ENCODE peak calls at places on chromosomes 3 and 15, in eight cellular contexts. N, U, F, R, X, H, Y and Q are unnamed samples.
A peak's percentile ranks its signal among the peaks of the same experiment; 100 is the strongest.

GRCh38 chr3:159200176-159200575 is 398.3 kb downstream of the MFSD1 start:
- DNase-seq in N (no peak), U (no peak), F (no peak), R (no peak), X (no peak), H (no peak), Y (no peak), Q (peak; percentile 41)

GRCh38 chr3:112486811-112487505 is 12.3 kb downstream of the BTLA start:
- DNase-seq in N (no peak), U (no peak), F (no peak), R (peak; percentile 8), X (no peak), H (no peak), Y (no peak), Q (no peak)

GRCh38 chr3:66671348-66671747 is 170.5 kb upstream of the LRIG1 start:
- DNase-seq in N (no peak), U (no peak), F (no peak), R (no peak), X (no peak), H (no peak), Y (no peak), Q (no peak)

GRCh38 chr3:191952609-191953008 is 491.6 kb downstream of the PYDC2 start:
- DNase-seq in N (no peak), U (no peak), F (no peak), R (peak; percentile 52), X (no peak), H (no peak), Y (no peak), Q (no peak)

GRCh38 chr15:62742409-62743171 is 300.0 kb upstream of the TPM1 start:
- DNase-seq in N (peak; percentile 83), U (peak; percentile 90), F (no peak), R (no peak), X (peak; percentile 76), H (peak; percentile 40), Y (peak; percentile 84), Q (no peak)

GRCh38 chr3:122628567-122628966 is 51.1 kb downstream of the PARP15 start:
- DNase-seq in N (no peak), U (no peak), F (no peak), R (no peak), X (no peak), H (no peak), Y (no peak), Q (no peak)

GRCh38 chr3:129263161-129263910 is 13.9 kb downstream of the COPG1 start:
- DNase-seq in N (no peak), U (no peak), F (no peak), R (no peak), X (no peak), H (no peak), Y (no peak), Q (no peak)

GRCh38 chr3:152556731-152557254 is 278.1 kb upstream of the P2RY1 start:
- DNase-seq in N (no peak), U (peak; percentile 36), F (no peak), R (no peak), X (no peak), H (peak; percentile 45), Y (peak; percentile 24), Q (peak; percentile 13)

GRCh38 chr15:93141373-93141790 is 52.4 kb upstream of the RGMA start:
- DNase-seq in N (no peak), U (no peak), F (no peak), R (no peak), X (no peak), H (no peak), Y (no peak), Q (no peak)

GRCh38 chr3:37813403-37813802 is 48.3 kb upstream of the CTDSPL start:
- DNase-seq in N (no peak), U (no peak), F (no peak), R (no peak), X (no peak), H (no peak), Y (no peak), Q (no peak)

GRCh38 chr3:42013652-42014442 is 51.9 kb upstream of the ULK4 start:
- DNase-seq in N (no peak), U (no peak), F (peak; percentile 72), R (peak; percentile 91), X (peak; percentile 35), H (peak; percentile 44), Y (no peak), Q (no peak)

GRCh38 chr15:78301326-78301725 is 1.9 kb upstream of the SKIC8 start:
- DNase-seq in N (no peak), U (no peak), F (no peak), R (no peak), X (no peak), H (no peak), Y (no peak), Q (no peak)

GRCh38 chr3:193614430-193614829 is 21.4 kb downstream of the OPA1 start:
- DNase-seq in N (no peak), U (no peak), F (no peak), R (no peak), X (no peak), H (no peak), Y (no peak), Q (no peak)

GRCh38 chr15:74791667-74792066 is 9.8 kb downstream of the CSK start:
- DNase-seq in N (no peak), U (no peak), F (no peak), R (no peak), X (no peak), H (no peak), Y (no peak), Q (no peak)

GRCh38 chr3:198079771-198080520 is 119.9 kb downstream of the LMLN start:
- DNase-seq in N (no peak), U (peak; percentile 5), F (no peak), R (no peak), X (peak; percentile 15), H (no peak), Y (peak; percentile 18), Q (no peak)

GRCh38 chr3:42780892-42781700 is 8.0 kb upstream of the CCDC13 start:
- DNase-seq in N (peak; percentile 57), U (peak; percentile 80), F (no peak), R (no peak), X (no peak), H (no peak), Y (peak; percentile 64), Q (peak; percentile 50)

GRCh38 chr3:56125358-56126005 is 342.8 kb downstream of the ERC2 start:
- DNase-seq in N (peak; percentile 17), U (peak; percentile 80), F (no peak), R (no peak), X (peak; percentile 15), H (peak; percentile 5), Y (peak; percentile 26), Q (peak; percentile 31)

DNA sequence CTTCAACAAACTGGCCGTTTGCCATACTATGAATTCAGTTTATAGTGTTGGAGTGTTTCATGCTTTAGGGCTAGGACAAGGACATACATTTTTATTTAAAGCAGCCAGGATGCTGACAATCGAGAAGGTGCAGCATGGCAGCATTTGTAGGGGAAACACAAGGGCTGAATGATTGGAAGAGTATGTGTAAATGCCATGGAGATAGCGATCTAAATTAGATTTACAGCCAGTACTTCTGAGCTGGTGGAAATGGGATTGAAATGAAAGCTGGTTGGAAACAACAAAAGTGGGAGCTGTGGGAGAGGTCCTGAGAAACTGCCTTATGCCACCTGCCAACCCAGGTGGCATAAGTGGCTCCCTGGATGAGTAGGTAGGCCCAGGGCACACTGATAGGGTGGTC is 209.9 kb upstream of the MRPL3 start:
- DNase-seq in N (no peak), U (no peak), F (no peak), R (no peak), X (no peak), H (no peak), Y (no peak), Q (no peak)
- TF ChIP-seq POLR2A in N (no peak), U (no peak), F (no peak), R (no peak), X (no peak), H (no peak), Y (no peak), Q (no peak)

GRCh38 chr3:119600732-119601131 is 3.0 kb downstream of the PLA1A start:
- DNase-seq in N (no peak), U (no peak), F (no peak), R (peak; percentile 47), X (no peak), H (peak; percentile 35), Y (peak; percentile 12), Q (no peak)
- TF ChIP-seq POLR2A in N (no peak), U (no peak), F (no peak), R (no peak), X (no peak), H (no peak), Y (no peak), Q (no peak)

GRCh38 chr15:90101130-90101968 is 919 bp downstream of the IDH2 start:
- DNase-seq in N (no peak), U (no peak), F (peak; percentile 87), R (no peak), X (peak; percentile 35), H (peak; percentile 76), Y (no peak), Q (no peak)

GRCh38 chr15:90103669-90104329 is 1.5 kb upstream of the IDH2 start:
- DNase-seq in N (no peak), U (no peak), F (peak; percentile 77), R (no peak), X (no peak), H (no peak), Y (no peak), Q (no peak)

GRCh38 chr15:90104551-90104950 is 2.3 kb upstream of the IDH2 start:
- DNase-seq in N (peak; percentile 65), U (no peak), F (peak; percentile 73), R (no peak), X (no peak), H (no peak), Y (no peak), Q (no peak)

GRCh38 chr15:90099868-90100854 is 2.1 kb downstream of the IDH2 start:
- DNase-seq in N (no peak), U (peak; percentile 53), F (peak; percentile 78), R (no peak), X (peak; percentile 55), H (no peak), Y (no peak), Q (peak; percentile 74)

GRCh38 chr15:90101969-90102890 is at the start of gene IDH2:
- DNase-seq in N (no peak), U (peak; percentile 79), F (peak; percentile 92), R (peak; percentile 97), X (peak; percentile 81), H (peak; percentile 85), Y (peak; percentile 78), Q (peak; percentile 74)
- TF ChIP-seq POLR2A in N (no peak), U (peak; percentile 93), F (peak; percentile 99), R (peak; percentile 95), X (peak; percentile 97), H (peak; percentile 99), Y (peak; percentile 97), Q (peak; percentile 97)

GRCh38 chr3:108090701-108091497 is at the start of gene CD47:
- DNase-seq in N (peak; percentile 91), U (peak; percentile 87), F (peak; percentile 97), R (peak; percentile 100), X (peak; percentile 94), H (peak; percentile 95), Y (peak; percentile 86), Q (peak; percentile 93)
- TF ChIP-seq POLR2A in N (no peak), U (peak; percentile 84), F (peak; percentile 83), R (peak; percentile 97), X (peak; percentile 90), H (peak; percentile 89), Y (peak; percentile 77), Q (peak; percentile 79)